ENCODE peak calls at places on chromosomes 7 and 10, in eight cellular contexts. Z is BJ; W is activated CD4-positive, alpha-beta T cell treated with anti-CD3 and anti-CD28 coated beads, Interleukin-2, amount 10 ng/mL, durations not matched to agents 7 days and 5 days; Q is ascending aorta; T is SK-N-SH; E is fibroblast of mammary gland; C is stimulated activated CD4-positive, alpha-beta T cell treated with anti-CD3 and anti-CD28 coated beads, Interleukin-15, amount 100 ng/mL, for 24 hours; D is globus pallidus. G is an unnamed sample.
A peak's percentile ranks its signal among the peaks of the same experiment; 100 is the strongest.

GRCh38 chr10:118626953-118627352 is 31.5 kb upstream of the PRLHR start:
- DNase-seq in Z (no peak), W (no peak), Q (no peak), T (no peak), E (peak; percentile 4), C (no peak), D (no peak), G (no peak)

GRCh38 chr7:102400360-102400759 is 4.2 kb downstream of the PRKRIP1 start:
- DNase-seq in Z (no peak), W (no peak), Q (no peak), T (no peak), E (no peak), C (no peak), D (no peak), G (no peak)

GRCh38 chr7:47757946-47758371 is 176.0 kb upstream of the TNS3 start:
- DNase-seq in Z (peak; percentile 90), W (no peak), Q (peak; percentile 63), T (no peak), E (peak; percentile 94), C (no peak), D (no peak), G (no peak)

GRCh38 chr7:16975712-16976111 is 93.9 kb upstream of the AGR3 start:
- DNase-seq in Z (no peak), W (no peak), Q (no peak), T (no peak), E (no peak), C (no peak), D (no peak), G (no peak)

GRCh38 chr7:134729895-134730294 is 49.5 kb upstream of the CALD1 start:
- DNase-seq in Z (no peak), W (no peak), Q (no peak), T (no peak), E (no peak), C (no peak), D (no peak), G (peak; percentile 85)

GRCh38 chr7:46607176-46607575 is 686.1 kb upstream of the IGFBP3 start:
- DNase-seq in Z (no peak), W (no peak), Q (no peak), T (no peak), E (no peak), C (no peak), D (no peak), G (no peak)

GRCh38 chr7:105016083-105017075 is 2.4 kb downstream of the KMT2E start:
- DNase-seq in Z (no peak), W (no peak), Q (no peak), T (no peak), E (no peak), C (no peak), D (no peak), G (peak; percentile 21)

GRCh38 chr10:133183646-133184378 is 23.8 kb downstream of the KNDC1 start:
- DNase-seq in Z (no peak), W (no peak), Q (no peak), T (no peak), E (no peak), C (no peak), D (no peak), G (no peak)

GRCh38 chr7:12686234-12686893 is 1.1 kb upstream of the ARL4A start:
- DNase-seq in Z (peak; percentile 41), W (peak; percentile 94), Q (peak; percentile 85), T (peak; percentile 96), E (peak; percentile 97), C (peak; percentile 95), D (peak; percentile 80), G (peak; percentile 96)

GRCh38 chr7:5528071-5528814 is 104.6 kb upstream of the TNRC18 start:
- DNase-seq in Z (no peak), W (peak; percentile 50), Q (no peak), T (no peak), E (peak; percentile 45), C (peak; percentile 54), D (no peak), G (no peak)

GRCh38 chr7:84477786-84478405 is 283.3 kb upstream of the SEMA3A start:
- DNase-seq in Z (no peak), W (no peak), Q (no peak), T (no peak), E (no peak), C (no peak), D (no peak), G (peak; percentile 50)

GRCh38 chr7:6172331-6173295 is 99.8 kb downstream of the CYTH3 start:
- DNase-seq in Z (no peak), W (no peak), Q (no peak), T (peak; percentile 59), E (peak; percentile 42), C (no peak), D (peak; percentile 32), G (no peak)

GRCh38 chr7:106775552-106775936 is 89.5 kb upstream of the PIK3CG start:
- DNase-seq in Z (peak; percentile 59), W (no peak), Q (no peak), T (no peak), E (peak; percentile 87), C (no peak), D (no peak), G (no peak)

GRCh38 chr7:44693641-44694313 is 54.9 kb upstream of the ZMIZ2 start:
- DNase-seq in Z (peak; percentile 50), W (no peak), Q (no peak), T (no peak), E (peak; percentile 68), C (no peak), D (no peak), G (no peak)

GRCh38 chr10:96688789-96689188 is 31.5 kb downstream of the PIK3AP1 start:
- DNase-seq in Z (no peak), W (no peak), Q (no peak), T (no peak), E (no peak), C (no peak), D (no peak), G (no peak)